ENCODE peak calls at places on chromosomes 3 and 15, in nine cellular contexts. D is T-helper 9 cell; W is tibial artery; G is naive thymus-derived CD8-positive, alpha-beta T cell; A is T-helper 1 cell; B is kidney glomerular epithelial cell; Y is GM06990; Z is substantia nigra; E is lung. I is an unnamed sample.

GRCh38 chr15:95196176-95196915 is 965.0 kb downstream of the MCTP2 start:
- DNase-seq in A (no peak), Y (no peak), Z (no peak), E (no peak), B (no peak), W (no peak), G (no peak), D (no peak), I (no peak)

GRCh38 chr3:63979093-63979492 is 44.2 kb downstream of the PSMD6 start:
- DNase-seq in D (no peak), E (no peak), A (no peak), W (no peak), Y (no peak), B (peak; percentile 31), Z (no peak), G (peak; percentile 68), I (no peak)

GRCh38 chr15:81504170-81504905 is 130.3 kb upstream of the TMC3 start:
- DNase-seq in W (no peak), E (no peak), Z (no peak), A (no peak), B (no peak), D (no peak), G (no peak), Y (no peak), I (no peak)

GRCh38 chr15:89400121-89400996 is 65.7 kb upstream of the POLG start:
- DNase-seq in Z (peak; percentile 31), B (no peak), W (no peak), G (no peak), Y (no peak), D (no peak), A (no peak), E (no peak), I (no peak)

GRCh38 chr3:188154758-188155574 is 1.0 kb downstream of the LPP start:
- DNase-seq in E (no peak), Y (no peak), D (no peak), W (no peak), B (no peak), A (no peak), G (no peak), Z (no peak), I (no peak)

GRCh38 chr15:70424937-70425411 is 327.3 kb upstream of the TLE3 start:
- DNase-seq in Z (no peak), A (no peak), B (no peak), E (no peak), Y (no peak), G (peak; percentile 26), D (no peak), W (no peak), I (no peak)

GRCh38 chr3:74561881-74562280 is 52.6 kb downstream of the CNTN3 start:
- DNase-seq in Z (no peak), E (no peak), G (no peak), D (no peak), B (no peak), W (no peak), Y (no peak), A (no peak), I (no peak)

GRCh38 chr15:82045179-82045891 is 483 bp downstream of the MEX3B start:
- DNase-seq in E (no peak), Y (peak; percentile 48), D (peak; percentile 9), A (no peak), B (no peak), G (peak; percentile 24), W (peak; percentile 68), Z (peak; percentile 47), I (no peak)

GRCh38 chr3:187661267-187661666 is 8.9 kb downstream of the SST start:
- DNase-seq in Y (no peak), G (no peak), A (no peak), D (no peak), E (no peak), W (no peak), Z (no peak), B (no peak), I (no peak)

GRCh38 chr3:172530566-172530965 is 7.3 kb upstream of the TNFSF10 start:
- DNase-seq in E (no peak), Z (no peak), G (no peak), B (no peak), Y (no peak), D (no peak), W (no peak), A (no peak), I (no peak)

GRCh38 chr3:50165388-50166308 is 10.5 kb downstream of the SEMA3F start:
- DNase-seq in A (no peak), G (no peak), Z (peak; percentile 22), W (peak; percentile 92), B (peak; percentile 36), D (no peak), Y (no peak), E (no peak), I (no peak)

GRCh38 chr15:36632196-36632595 is 52.8 kb downstream of the CDIN1 start:
- DNase-seq in Z (no peak), E (no peak), W (no peak), D (no peak), A (no peak), G (no peak), B (peak; percentile 75), Y (no peak), I (no peak)

GRCh38 chr3:29701326-29701983 is 420.6 kb downstream of the RBMS3 start:
- DNase-seq in B (no peak), Z (no peak), W (peak; percentile 60), A (peak; percentile 11), E (no peak), D (no peak), G (no peak), Y (no peak), I (no peak)

GRCh38 chr15:45414215-45414885 is 36.0 kb upstream of the GATM start:
- DNase-seq in W (no peak), E (no peak), Y (no peak), G (no peak), Z (no peak), B (no peak), D (no peak), A (no peak), I (peak; percentile 12)

GRCh38 chr3:101720851-101721649 is 3.4 kb upstream of the CEP97 start:
- DNase-seq in Z (no peak), E (no peak), B (no peak), A (no peak), W (no peak), Y (peak; percentile 11), G (no peak), D (no peak), I (no peak)

GRCh38 chr3:114451051-114451451 is 157.2 kb downstream of the TIGIT start:
- DNase-seq in E (no peak), G (no peak), W (no peak), Y (no peak), D (no peak), A (no peak), Z (no peak), B (no peak), I (no peak)

GRCh38 chr15:100252359-100252758 is 89.4 kb downstream of the ADAMTS17 start:
- DNase-seq in W (peak; percentile 63), Z (no peak), A (no peak), G (no peak), Y (no peak), E (no peak), B (no peak), D (no peak), I (no peak)

GRCh38 chr15:42491540-42492225 is 742 bp upstream of the ZNF106 start:
- DNase-seq in Z (no peak), E (peak; percentile 46), Y (no peak), G (no peak), A (no peak), W (no peak), B (peak; percentile 79), D (no peak), I (no peak)

GRCh38 chr3:148789156-148789555 is 38.5 kb upstream of the CPB1 start:
- DNase-seq in W (no peak), Z (no peak), A (no peak), E (no peak), B (no peak), D (no peak), Y (no peak), G (no peak), I (no peak)

GRCh38 chr3:169173636-169174035 is 489.9 kb downstream of the MECOM start:
- DNase-seq in W (no peak), G (no peak), E (no peak), Z (no peak), A (no peak), Y (no peak), B (no peak), D (no peak), I (no peak)

GRCh38 chr3:186444288-186444687 is 82.3 kb upstream of the DGKG start:
- DNase-seq in D (no peak), A (no peak), Z (no peak), E (no peak), W (no peak), B (no peak), Y (no peak), G (no peak), I (no peak)

GRCh38 chr3:123322866-123323265 is 121.1 kb downstream of the SEC22A start:
- DNase-seq in A (no peak), B (no peak), W (no peak), E (no peak), Y (no peak), D (no peak), Z (no peak), G (no peak), I (no peak)

GRCh38 chr3:124951511-124952390 is 17.2 kb upstream of the MUC13 start:
- DNase-seq in G (no peak), E (no peak), D (no peak), Z (no peak), B (no peak), Y (no peak), W (no peak), A (no peak), I (no peak)

GRCh38 chr15:65532738-65533051 is 2.4 kb downstream of the HACD3 start:
- DNase-seq in Z (no peak), D (no peak), Y (no peak), E (no peak), G (no peak), B (peak; percentile 6), W (no peak), A (no peak), I (no peak)

GRCh38 chr15:99371180-99372103 is 120.2 kb downstream of the LRRC28 start:
- DNase-seq in Z (no peak), G (no peak), B (no peak), W (no peak), Y (peak; percentile 29), A (no peak), D (no peak), E (no peak), I (no peak)

GRCh38 chr3:54313418-54313817 is 191.1 kb downstream of the CACNA2D3 start:
- DNase-seq in D (no peak), Z (no peak), Y (no peak), A (no peak), E (no peak), B (no peak), W (no peak), G (no peak), I (no peak)

GRCh38 chr3:66481071-66482001 is 19.5 kb downstream of the LRIG1 start:
- DNase-seq in G (no peak), D (no peak), W (no peak), B (no peak), Z (no peak), A (no peak), Y (peak; percentile 20), E (no peak), I (no peak)

GRCh38 chr3:194893121-194893979 is 207.7 kb downstream of the FAM43A start:
- DNase-seq in Y (no peak), D (no peak), B (no peak), W (no peak), E (no peak), Z (no peak), A (no peak), G (no peak), I (peak; percentile 39)

GRCh38 chr15:73765778-73766177 is 12.6 kb upstream of the INSYN1 start:
- DNase-seq in D (no peak), Y (no peak), W (no peak), E (no peak), A (no peak), Z (no peak), B (no peak), G (no peak), I (no peak)

GRCh38 chr3:61882253-61882652 is 320.9 kb downstream of the PTPRG start:
- DNase-seq in B (no peak), Z (no peak), E (no peak), W (no peak), A (no peak), D (no peak), G (no peak), Y (no peak), I (no peak)

GRCh38 chr15:52483712-52484111 is 45.0 kb downstream of the MYO5A start:
- DNase-seq in G (no peak), B (no peak), Z (no peak), Y (no peak), E (no peak), A (no peak), W (no peak), D (no peak), I (no peak)